ENCODE peak calls at places on chromosomes 12 and 14, in five cellular contexts. V is thoracic aorta; Y is CD4-positive, alpha-beta T cell; A is nephron progenitor cell; U is left lung. S is an unnamed sample.

GRCh38 chr14:64504310-64504896 is at the start of gene ZBTB1:
- DNase-seq in Y (peak), U (peak), A (peak), V (peak), S (peak)

GRCh38 chr14:68693926-68694325 is 98.9 kb downstream of the ZFP36L1 start:
- DNase-seq in U (no peak), V (no peak), A (no peak), Y (no peak), S (no peak)

GRCh38 chr14:71722885-71723284 is 209.3 kb upstream of the RGS6 start:
- DNase-seq in A (no peak), V (no peak), U (no peak), Y (no peak), S (no peak)

GRCh38 chr14:32560213-32560857 is 231.2 kb downstream of the AKAP6 start:
- DNase-seq in Y (no peak), U (no peak), A (peak), V (no peak), S (no peak)

GRCh38 chr12:93002278-93003054 is 73.4 kb upstream of the EEA1 start:
- DNase-seq in U (no peak), A (no peak), V (no peak), Y (no peak), S (no peak)

GRCh38 chr14:60349663-60350365 is 100.8 kb downstream of the PPM1A start:
- DNase-seq in V (no peak), U (no peak), Y (no peak), A (peak), S (no peak)

GRCh38 chr14:104094709-104095425 is 9.4 kb downstream of the ASPG start:
- DNase-seq in A (peak), U (peak), Y (peak), V (no peak), S (peak)

GRCh38 chr14:91380610-91381371 is 36.8 kb downstream of the CCDC88C start:
- DNase-seq in V (no peak), A (no peak), Y (no peak), U (no peak), S (peak)

GRCh38 chr14:55274760-55275159 is 3.5 kb downstream of the FBXO34 start:
- DNase-seq in Y (no peak), A (no peak), U (no peak), V (no peak), S (no peak)

GRCh38 chr14:56125772-56126411 is 7.7 kb downstream of the PELI2 start:
- DNase-seq in Y (no peak), V (no peak), U (no peak), A (no peak), S (no peak)

GRCh38 chr14:39431416-39432178 is 636 bp downstream of the FBXO33 start:
- DNase-seq in A (peak), U (peak), V (no peak), Y (no peak), S (peak)

GRCh38 chr12:70366581-70367267 is 634 bp downstream of the KCNMB4 start:
- DNase-seq in A (peak), Y (peak), U (peak), V (no peak), S (peak)

GRCh38 chr14:81303258-81303935 is 82.6 kb upstream of the GTF2A1 start:
- DNase-seq in V (no peak), A (no peak), U (peak), Y (no peak), S (no peak)

GRCh38 chr12:62676521-62677307 is 210.1 kb downstream of the MON2 start:
- DNase-seq in V (no peak), A (no peak), U (peak), Y (no peak), S (no peak)

GRCh38 chr12:122399254-122399591 is 23.2 kb downstream of the CLIP1 start:
- DNase-seq in Y (no peak), A (no peak), V (no peak), U (no peak), S (no peak)

GRCh38 chr12:91381309-91381804 is 198.7 kb upstream of the DCN start:
- DNase-seq in V (no peak), U (no peak), Y (no peak), A (peak), S (peak)

GRCh38 chr12:107593713-107594381 is 91.8 kb upstream of the PWP1 start:
- DNase-seq in A (no peak), Y (no peak), U (no peak), V (no peak), S (no peak)

GRCh38 chr14:94370524-94370910 is 17.9 kb downstream of the SERPINA1 start:
- DNase-seq in U (no peak), A (no peak), Y (no peak), V (no peak), S (no peak)

GRCh38 chr12:56103823-56104108 is 593 bp upstream of the PA2G4 start:
- DNase-seq in V (no peak), Y (no peak), A (no peak), U (no peak), S (no peak)

GRCh38 chr14:101408077-101408831 is 153.0 kb upstream of the DIO3 start:
- DNase-seq in U (no peak), V (no peak), A (no peak), Y (no peak), S (no peak)

GRCh38 chr12:123119808-123120207 is 31.1 kb downstream of the PITPNM2 start:
- DNase-seq in U (no peak), Y (no peak), V (no peak), A (no peak), S (no peak)

DNA sequence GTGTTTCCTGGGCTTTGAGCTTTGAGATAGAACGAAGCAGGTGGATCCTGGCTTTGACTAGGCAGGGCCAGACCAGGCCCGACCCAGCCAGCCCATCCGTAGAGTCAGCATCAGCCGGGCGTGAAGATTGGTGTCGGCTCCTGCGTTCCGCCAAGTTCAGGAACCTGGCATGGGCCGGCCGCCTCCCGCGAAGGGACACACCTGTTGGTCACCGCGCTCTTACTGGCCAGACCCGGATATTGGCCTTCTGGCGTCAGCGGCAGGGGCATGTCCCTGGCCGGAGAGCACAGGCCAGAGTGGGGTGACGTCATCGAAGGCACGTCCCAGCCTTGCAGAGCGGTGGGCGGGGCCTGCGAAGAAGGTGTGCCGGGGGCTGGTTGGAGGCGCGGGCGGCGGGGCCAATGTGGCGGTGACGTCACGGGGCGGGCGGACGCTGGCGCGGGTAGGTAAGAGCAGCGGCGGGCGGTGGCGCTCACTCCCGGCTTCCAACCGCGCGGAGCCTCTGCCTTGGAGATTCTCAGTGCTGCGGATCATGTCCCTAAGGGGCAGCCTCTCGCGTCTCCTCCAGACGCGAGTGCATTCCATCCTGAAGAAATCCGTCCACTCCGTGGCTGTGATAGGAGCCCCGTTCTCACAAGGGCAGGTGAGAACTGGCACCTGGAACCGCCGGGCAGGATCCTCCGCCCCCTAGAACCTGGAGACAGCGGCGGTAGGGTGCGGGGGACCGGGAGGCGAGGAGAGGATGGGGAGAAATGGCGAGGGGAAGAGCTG is at the start of gene ARG2:
- DNase-seq in V (peak), Y (peak), U (peak), A (peak), S (peak)
- TF ChIP-seq CTCF in V (no peak), Y (no peak), U (no peak), A (no peak), S (no peak)

DNA sequence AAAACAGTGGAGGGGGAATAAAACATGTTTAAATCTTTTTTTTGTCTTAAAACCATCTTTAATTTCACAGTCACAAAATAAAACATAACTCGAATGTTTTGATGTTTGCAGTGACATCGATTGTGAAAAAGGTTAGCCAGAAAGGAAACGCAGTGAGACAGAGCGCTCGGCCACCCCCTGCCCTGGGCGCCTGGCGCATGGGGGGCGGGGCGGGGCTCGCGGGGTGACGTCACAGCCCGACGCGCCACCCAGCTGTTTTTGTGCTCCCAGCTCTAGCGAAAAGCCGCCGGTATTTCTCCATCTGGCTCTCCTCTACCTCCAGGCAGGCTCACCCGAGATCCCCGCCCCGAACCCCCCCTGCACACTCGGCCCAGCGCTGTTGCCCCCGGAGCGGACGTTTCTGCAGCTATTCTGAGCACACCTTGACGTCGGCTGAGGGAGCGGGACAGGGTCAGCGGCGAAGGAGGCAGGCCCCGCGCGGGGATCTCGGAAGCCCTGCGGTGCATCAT is at the start of gene GABARAPL1:
- DNase-seq in Y (peak), U (peak), V (peak), A (peak), S (peak)
- TF ChIP-seq CTCF in Y (no peak), U (no peak), V (no peak), A (no peak), S (no peak)

GRCh38 chr12:30730011-30730410 is 24.7 kb downstream of the CAPRIN2 start:
- DNase-seq in A (no peak), Y (no peak), V (no peak), U (no peak), S (no peak)

GRCh38 chr12:30739020-30739419 is 15.7 kb downstream of the CAPRIN2 start:
- DNase-seq in Y (no peak), U (no peak), V (no peak), A (no peak), S (no peak)

GRCh38 chr12:30729547-30729946 is 25.2 kb downstream of the CAPRIN2 start:
- DNase-seq in A (no peak), Y (no peak), U (no peak), V (no peak), S (no peak)

GRCh38 chr12:30732954-30733637 is 21.7 kb downstream of the CAPRIN2 start:
- DNase-seq in V (no peak), U (no peak), Y (no peak), A (no peak), S (no peak)
- TF ChIP-seq CTCF in V (no peak), U (no peak), Y (no peak), A (no peak), S (no peak)

GRCh38 chr14:70152704-70153103 is 36.0 kb downstream of the SLC8A3 start:
- DNase-seq in Y (no peak), V (no peak), U (no peak), A (peak), S (no peak)
- TF ChIP-seq CTCF in Y (no peak), V (no peak), U (no peak), A (no peak), S (no peak)

DNA sequence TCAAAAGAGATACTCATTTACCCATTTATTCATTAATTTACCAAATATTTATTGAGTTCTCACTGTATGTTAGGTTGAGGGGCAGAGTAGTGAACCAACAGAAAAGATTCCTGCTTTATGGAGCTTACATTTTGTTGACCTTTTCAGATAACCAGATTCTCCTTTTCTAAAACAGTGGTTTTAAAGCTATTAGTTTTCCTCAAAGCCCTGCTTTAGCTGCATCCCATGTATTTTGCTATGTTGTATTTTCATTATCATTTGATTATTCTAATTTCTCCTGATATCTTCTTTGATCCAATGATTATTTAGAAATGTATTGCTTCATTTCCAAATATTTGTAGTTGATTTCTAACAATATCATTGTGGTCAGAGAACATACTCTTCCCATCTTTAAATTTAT is 53.6 kb downstream of the EML1 start:
- DNase-seq in A (no peak), V (no peak), Y (no peak), U (no peak), S (no peak)
- TF ChIP-seq CTCF in A (no peak), V (no peak), Y (no peak), U (no peak), S (no peak)

DNA sequence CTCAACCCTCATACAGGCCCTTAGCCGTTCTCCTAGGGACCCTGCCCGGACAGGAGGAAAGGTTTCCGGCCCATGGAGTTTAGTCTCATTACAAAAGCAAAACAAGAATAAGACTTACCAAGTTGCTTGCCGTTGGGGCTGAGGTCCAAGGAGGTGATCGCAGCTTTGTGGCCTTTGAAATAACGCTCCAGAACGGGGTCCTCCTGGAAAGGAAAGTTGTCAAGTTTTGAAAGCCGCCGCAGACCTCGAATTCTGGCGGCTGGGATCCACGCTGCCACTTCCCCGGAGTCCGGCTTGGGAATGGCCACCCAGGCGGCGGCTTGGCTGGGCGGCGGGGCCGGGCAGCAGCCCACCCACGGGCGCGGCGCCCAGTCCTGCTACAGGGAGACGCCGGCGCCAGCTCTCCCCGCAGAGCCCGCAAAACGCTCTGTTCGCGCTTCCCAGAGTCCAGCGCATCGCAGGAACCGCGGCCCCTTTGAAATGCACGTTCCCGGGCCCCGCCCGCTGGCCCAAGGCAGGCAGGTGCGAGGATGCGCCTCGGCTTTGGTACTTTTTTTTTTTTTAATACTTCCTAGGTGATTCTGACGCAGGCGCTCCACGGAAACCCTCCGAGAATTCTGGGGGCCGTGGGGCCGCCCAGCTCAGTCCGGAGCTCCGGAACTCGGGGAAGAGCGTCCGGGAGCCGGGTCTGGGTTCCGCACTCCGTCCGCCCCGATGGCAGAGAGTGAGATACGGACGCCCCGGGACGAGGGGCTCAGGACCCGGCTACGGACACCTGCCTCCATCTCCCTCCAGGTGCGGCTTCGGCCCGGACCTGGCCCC is 617 bp upstream of the GALNT4 start:
- DNase-seq in Y (peak), V (no peak), U (peak), A (peak), S (peak)
- TF ChIP-seq CTCF in Y (peak), V (peak), U (peak), A (no peak), S (peak)

DNA sequence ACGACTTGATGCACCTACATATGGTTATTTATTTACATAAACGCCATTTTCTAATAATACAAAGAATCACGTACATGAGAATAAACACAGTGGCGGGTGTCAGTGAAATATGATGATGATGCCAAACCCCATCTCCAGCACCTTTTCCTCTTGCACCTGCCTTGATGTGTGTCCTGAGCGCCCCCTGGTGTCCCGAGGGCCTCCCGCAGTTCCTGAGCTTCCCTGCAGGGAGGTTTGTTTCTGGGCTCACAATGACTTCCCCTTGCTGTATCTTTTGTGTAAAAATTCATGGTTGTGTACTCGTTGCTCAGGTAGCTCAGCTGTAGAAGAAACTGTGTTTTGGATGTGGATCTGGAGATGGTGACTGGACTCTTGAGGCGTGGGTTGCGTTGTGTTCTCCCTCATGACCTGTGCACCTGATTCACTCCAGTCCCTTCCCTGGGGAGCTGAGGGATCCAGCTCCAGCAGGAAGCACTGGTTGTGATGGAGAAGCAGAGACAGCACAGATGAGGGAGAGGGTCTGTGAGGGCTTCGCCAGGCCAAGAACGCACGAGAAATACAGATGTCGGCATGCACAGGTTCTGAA is 1037.8 kb downstream of the TMEM121 start:
- DNase-seq in A (no peak), U (no peak), Y (peak), V (no peak), S (no peak)
- TF ChIP-seq CTCF in A (no peak), U (peak), Y (peak), V (no peak), S (no peak)

DNA sequence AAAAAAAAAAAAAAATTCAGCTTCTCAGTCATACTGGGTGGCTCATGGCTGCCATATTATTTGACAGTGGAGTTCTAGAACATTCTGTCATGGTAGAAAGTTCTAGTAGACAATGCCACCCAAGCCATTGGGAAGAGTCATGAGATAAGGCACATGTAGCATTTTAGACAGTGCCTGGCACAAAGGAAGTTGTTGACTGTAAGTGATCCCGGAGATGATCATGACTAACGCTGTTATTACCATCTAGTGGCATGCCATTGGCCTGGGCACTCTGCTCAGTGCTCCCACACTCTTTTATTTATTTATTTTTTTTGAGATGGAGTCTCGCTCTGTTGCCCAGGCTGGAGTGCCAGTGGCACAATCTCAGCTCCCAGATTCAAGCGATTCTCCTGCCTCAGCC is 80.4 kb downstream of the FOXN4 start:
- DNase-seq in V (no peak), A (no peak), U (no peak), Y (no peak), S (no peak)
- TF ChIP-seq CTCF in V (no peak), A (no peak), U (no peak), Y (no peak), S (no peak)

S was measured in left ventricle myocardium inferior.